ENCODE peak calls at places on chromosomes 11 and 22, in ten cellular contexts. One of them, this sample, is unnamed.

GRCh38 chr22:49847751-49848689 is 5.6 kb upstream of the ZBED4 start:
- DNase-seq in ureter: no peak
- DNase-seq in amygdala: no peak
- DNase-seq in A172: no peak
- DNase-seq in activated naive CD4-positive, alpha-beta T cell: no peak
- DNase-seq in heart left ventricle: peak
- DNase-seq in SK-MEL-5: no peak
- DNase-seq in T-cell: no peak
- DNase-seq in hippocampal formation: no peak
- DNase-seq in substantia nigra: no peak
- DNase-seq in this sample: no peak

GRCh38 chr22:39092111-39092867 is 4.8 kb upstream of the APOBEC3H start:
- DNase-seq in ureter: no peak
- DNase-seq in amygdala: no peak
- DNase-seq in A172: no peak
- DNase-seq in activated naive CD4-positive, alpha-beta T cell: no peak
- DNase-seq in heart left ventricle: no peak
- DNase-seq in SK-MEL-5: no peak
- DNase-seq in T-cell: no peak
- DNase-seq in hippocampal formation: no peak
- DNase-seq in substantia nigra: no peak
- DNase-seq in this sample: no peak

GRCh38 chr11:34719303-34719848 is 98.5 kb downstream of the EHF start:
- DNase-seq in ureter: no peak
- DNase-seq in amygdala: no peak
- DNase-seq in A172: no peak
- DNase-seq in activated naive CD4-positive, alpha-beta T cell: no peak
- DNase-seq in heart left ventricle: no peak
- DNase-seq in SK-MEL-5: no peak
- DNase-seq in T-cell: no peak
- DNase-seq in hippocampal formation: no peak
- DNase-seq in substantia nigra: no peak
- DNase-seq in this sample: no peak

GRCh38 chr11:44889266-44889665 is 61.4 kb downstream of the TP53I11 start:
- DNase-seq in ureter: no peak
- DNase-seq in amygdala: no peak
- DNase-seq in A172: peak
- DNase-seq in activated naive CD4-positive, alpha-beta T cell: no peak
- DNase-seq in heart left ventricle: peak
- DNase-seq in SK-MEL-5: no peak
- DNase-seq in T-cell: no peak
- DNase-seq in hippocampal formation: no peak
- DNase-seq in substantia nigra: no peak
- DNase-seq in this sample: no peak

GRCh38 chr11:134527382-134528243 is 115.6 kb upstream of the B3GAT1 start:
- DNase-seq in ureter: peak
- DNase-seq in amygdala: no peak
- DNase-seq in A172: no peak
- DNase-seq in activated naive CD4-positive, alpha-beta T cell: no peak
- DNase-seq in heart left ventricle: no peak
- DNase-seq in SK-MEL-5: no peak
- DNase-seq in T-cell: no peak
- DNase-seq in hippocampal formation: no peak
- DNase-seq in substantia nigra: no peak
- DNase-seq in this sample: peak

GRCh38 chr11:38952698-38953097 is 2354.7 kb upstream of the RAG2 start:
- DNase-seq in ureter: no peak
- DNase-seq in amygdala: no peak
- DNase-seq in A172: no peak
- DNase-seq in activated naive CD4-positive, alpha-beta T cell: no peak
- DNase-seq in heart left ventricle: no peak
- DNase-seq in SK-MEL-5: no peak
- DNase-seq in T-cell: no peak
- DNase-seq in hippocampal formation: no peak
- DNase-seq in substantia nigra: no peak
- DNase-seq in this sample: no peak

GRCh38 chr11:43947003-43947500 is 4.6 kb downstream of the C11orf96 start:
- DNase-seq in ureter: no peak
- DNase-seq in amygdala: no peak
- DNase-seq in A172: no peak
- DNase-seq in activated naive CD4-positive, alpha-beta T cell: no peak
- DNase-seq in heart left ventricle: peak
- DNase-seq in SK-MEL-5: peak
- DNase-seq in T-cell: no peak
- DNase-seq in hippocampal formation: no peak
- DNase-seq in substantia nigra: no peak
- DNase-seq in this sample: no peak

GRCh38 chr11:128424271-128424709 is 163.1 kb downstream of the ETS1 start:
- DNase-seq in ureter: no peak
- DNase-seq in amygdala: no peak
- DNase-seq in A172: no peak
- DNase-seq in activated naive CD4-positive, alpha-beta T cell: no peak
- DNase-seq in heart left ventricle: peak
- DNase-seq in SK-MEL-5: no peak
- DNase-seq in T-cell: no peak
- DNase-seq in hippocampal formation: no peak
- DNase-seq in substantia nigra: no peak
- DNase-seq in this sample: no peak

GRCh38 chr11:91802475-91802874 is 422.1 kb upstream of the FAT3 start:
- DNase-seq in ureter: no peak
- DNase-seq in amygdala: no peak
- DNase-seq in A172: no peak
- DNase-seq in activated naive CD4-positive, alpha-beta T cell: no peak
- DNase-seq in heart left ventricle: no peak
- DNase-seq in SK-MEL-5: no peak
- DNase-seq in T-cell: no peak
- DNase-seq in hippocampal formation: no peak
- DNase-seq in substantia nigra: no peak
- DNase-seq in this sample: no peak

GRCh38 chr11:15776387-15776786 is 580.0 kb downstream of the SOX6 start:
- DNase-seq in ureter: no peak
- DNase-seq in amygdala: no peak
- DNase-seq in A172: no peak
- DNase-seq in activated naive CD4-positive, alpha-beta T cell: no peak
- DNase-seq in heart left ventricle: no peak
- DNase-seq in SK-MEL-5: no peak
- DNase-seq in T-cell: no peak
- DNase-seq in hippocampal formation: no peak
- DNase-seq in substantia nigra: no peak
- DNase-seq in this sample: no peak

GRCh38 chr11:3058753-3059664 is 1.8 kb upstream of the CARS1 start:
- DNase-seq in ureter: no peak
- DNase-seq in amygdala: no peak
- DNase-seq in A172: peak
- DNase-seq in activated naive CD4-positive, alpha-beta T cell: no peak
- DNase-seq in heart left ventricle: no peak
- DNase-seq in SK-MEL-5: no peak
- DNase-seq in T-cell: no peak
- DNase-seq in hippocampal formation: no peak
- DNase-seq in substantia nigra: no peak
- DNase-seq in this sample: no peak

GRCh38 chr11:17544181-17544622 is at the start of gene USH1C:
- DNase-seq in ureter: no peak
- DNase-seq in amygdala: no peak
- DNase-seq in A172: no peak
- DNase-seq in activated naive CD4-positive, alpha-beta T cell: no peak
- DNase-seq in heart left ventricle: peak
- DNase-seq in SK-MEL-5: no peak
- DNase-seq in T-cell: peak
- DNase-seq in hippocampal formation: no peak
- DNase-seq in substantia nigra: no peak
- DNase-seq in this sample: peak

GRCh38 chr11:85903406-85903805 is 48.2 kb downstream of the CCDC83 start:
- DNase-seq in ureter: no peak
- DNase-seq in amygdala: no peak
- DNase-seq in A172: no peak
- DNase-seq in activated naive CD4-positive, alpha-beta T cell: no peak
- DNase-seq in heart left ventricle: no peak
- DNase-seq in SK-MEL-5: no peak
- DNase-seq in T-cell: no peak
- DNase-seq in hippocampal formation: no peak
- DNase-seq in substantia nigra: no peak
- DNase-seq in this sample: no peak

GRCh38 chr11:3835752-3836151 is 5.0 kb downstream of the RHOG start:
- DNase-seq in ureter: no peak
- DNase-seq in amygdala: no peak
- DNase-seq in A172: no peak
- DNase-seq in activated naive CD4-positive, alpha-beta T cell: no peak
- DNase-seq in heart left ventricle: peak
- DNase-seq in SK-MEL-5: no peak
- DNase-seq in T-cell: no peak
- DNase-seq in hippocampal formation: peak
- DNase-seq in substantia nigra: peak
- DNase-seq in this sample: no peak

GRCh38 chr22:45817705-45818104 is 146.1 kb downstream of the ATXN10 start:
- DNase-seq in ureter: no peak
- DNase-seq in amygdala: no peak
- DNase-seq in A172: no peak
- DNase-seq in activated naive CD4-positive, alpha-beta T cell: no peak
- DNase-seq in heart left ventricle: no peak
- DNase-seq in SK-MEL-5: no peak
- DNase-seq in T-cell: no peak
- DNase-seq in hippocampal formation: no peak
- DNase-seq in substantia nigra: no peak
- DNase-seq in this sample: no peak

GRCh38 chr11:38019072-38019775 is 1421.2 kb upstream of the RAG2 start:
- DNase-seq in ureter: no peak
- DNase-seq in amygdala: no peak
- DNase-seq in A172: no peak
- DNase-seq in activated naive CD4-positive, alpha-beta T cell: no peak
- DNase-seq in heart left ventricle: no peak
- DNase-seq in SK-MEL-5: peak
- DNase-seq in T-cell: no peak
- DNase-seq in hippocampal formation: no peak
- DNase-seq in substantia nigra: no peak
- DNase-seq in this sample: no peak

GRCh38 chr22:20558534-20558933 is 51.1 kb downstream of the MED15 start:
- DNase-seq in ureter: no peak
- DNase-seq in amygdala: no peak
- DNase-seq in A172: no peak
- DNase-seq in activated naive CD4-positive, alpha-beta T cell: no peak
- DNase-seq in heart left ventricle: no peak
- DNase-seq in SK-MEL-5: no peak
- DNase-seq in T-cell: no peak
- DNase-seq in hippocampal formation: no peak
- DNase-seq in substantia nigra: no peak
- DNase-seq in this sample: no peak

GRCh38 chr22:42142771-42143461 is 12.3 kb upstream of the CYP2D6 start:
- DNase-seq in ureter: no peak
- DNase-seq in amygdala: no peak
- DNase-seq in A172: no peak
- DNase-seq in activated naive CD4-positive, alpha-beta T cell: no peak
- DNase-seq in heart left ventricle: no peak
- DNase-seq in SK-MEL-5: no peak
- DNase-seq in T-cell: no peak
- DNase-seq in hippocampal formation: no peak
- DNase-seq in substantia nigra: no peak
- DNase-seq in this sample: no peak